ENCODE peak calls at places on chromosomes 4 and X, in seven cellular contexts. One of them, this sample, is unnamed.

GRCh38 chrX:27057883-27058282 is 405.3 kb downstream of the PPP4R3C start:
- DNase-seq in HepG2: no peak
- DNase-seq in K562: no peak
- DNase-seq in HCT116: no peak
- DNase-seq in SK-N-SH: no peak
- DNase-seq in GM23338: peak
- DNase-seq in A549: no peak
- DNase-seq in this sample: no peak

GRCh38 chrX:25531096-25531495 is 515.3 kb upstream of the ARX start:
- DNase-seq in A549: no peak
- DNase-seq in HCT116: no peak
- DNase-seq in K562: no peak
- DNase-seq in HepG2: no peak
- DNase-seq in SK-N-SH: no peak
- DNase-seq in GM23338: no peak
- DNase-seq in this sample: no peak

GRCh38 chrX:13994104-13994503 is 35.6 kb downstream of the GEMIN8 start:
- DNase-seq in GM23338: no peak
- DNase-seq in HepG2: no peak
- DNase-seq in K562: no peak
- DNase-seq in A549: no peak
- DNase-seq in HCT116: no peak
- DNase-seq in SK-N-SH: no peak
- DNase-seq in this sample: no peak

GRCh38 chr4:138175337-138175794 is 66.8 kb downstream of the SLC7A11 start:
- DNase-seq in A549: no peak
- DNase-seq in K562: no peak
- DNase-seq in HCT116: no peak
- DNase-seq in GM23338: no peak
- DNase-seq in SK-N-SH: no peak
- DNase-seq in HepG2: no peak
- DNase-seq in this sample: no peak

GRCh38 chr4:95197353-95197752 is 351.4 kb downstream of the UNC5C start:
- DNase-seq in K562: no peak
- DNase-seq in HCT116: no peak
- DNase-seq in GM23338: no peak
- DNase-seq in A549: no peak
- DNase-seq in HepG2: no peak
- DNase-seq in SK-N-SH: no peak
- DNase-seq in this sample: no peak

GRCh38 chrX:133639726-133640125 is 224.4 kb upstream of the GPC4 start:
- DNase-seq in HCT116: no peak
- DNase-seq in SK-N-SH: no peak
- DNase-seq in K562: no peak
- DNase-seq in HepG2: no peak
- DNase-seq in A549: no peak
- DNase-seq in GM23338: peak
- DNase-seq in this sample: no peak

GRCh38 chrX:20711366-20711765 is 444.7 kb upstream of the RPS6KA3 start:
- DNase-seq in A549: no peak
- DNase-seq in HepG2: no peak
- DNase-seq in HCT116: no peak
- DNase-seq in GM23338: no peak
- DNase-seq in SK-N-SH: no peak
- DNase-seq in K562: no peak
- DNase-seq in this sample: no peak

GRCh38 chr4:56148428-56148827 is 199.7 kb downstream of the CEP135 start:
- DNase-seq in HepG2: no peak
- DNase-seq in SK-N-SH: no peak
- DNase-seq in A549: no peak
- DNase-seq in GM23338: no peak
- DNase-seq in HCT116: no peak
- DNase-seq in K562: no peak
- DNase-seq in this sample: no peak

GRCh38 chr4:78684196-78685079 is 91.7 kb upstream of the BMP2K start:
- DNase-seq in K562: no peak
- DNase-seq in A549: no peak
- DNase-seq in HCT116: no peak
- DNase-seq in GM23338: no peak
- DNase-seq in SK-N-SH: no peak
- DNase-seq in HepG2: no peak
- DNase-seq in this sample: no peak

GRCh38 chrX:94454606-94455005 is 780.6 kb downstream of the FAM133A start:
- DNase-seq in HCT116: no peak
- DNase-seq in HepG2: no peak
- DNase-seq in K562: no peak
- DNase-seq in GM23338: peak
- DNase-seq in SK-N-SH: no peak
- DNase-seq in A549: no peak
- DNase-seq in this sample: no peak

GRCh38 chr4:100894339-100894870 is 376.6 kb upstream of the EMCN start:
- DNase-seq in HepG2: no peak
- DNase-seq in SK-N-SH: no peak
- DNase-seq in GM23338: no peak
- DNase-seq in HCT116: no peak
- DNase-seq in A549: no peak
- DNase-seq in K562: no peak
- DNase-seq in this sample: no peak

GRCh38 chr4:153488006-153488718 is 22.0 kb downstream of the TMEM131L start:
- DNase-seq in K562: no peak
- DNase-seq in A549: no peak
- DNase-seq in HCT116: no peak
- DNase-seq in HepG2: no peak
- DNase-seq in GM23338: no peak
- DNase-seq in SK-N-SH: no peak
- DNase-seq in this sample: no peak

GRCh38 chr4:153242848-153243324 is 38.6 kb downstream of the TRIM2 start:
- DNase-seq in HCT116: no peak
- DNase-seq in K562: no peak
- DNase-seq in HepG2: no peak
- DNase-seq in GM23338: no peak
- DNase-seq in A549: no peak
- DNase-seq in SK-N-SH: no peak
- DNase-seq in this sample: no peak

GRCh38 chrX:152959626-152960025 is 34.3 kb downstream of the PNMA5 start:
- DNase-seq in GM23338: no peak
- DNase-seq in SK-N-SH: no peak
- DNase-seq in HCT116: no peak
- DNase-seq in HepG2: no peak
- DNase-seq in A549: no peak
- DNase-seq in K562: no peak
- DNase-seq in this sample: no peak

GRCh38 chr4:99324978-99325377 is 3.8 kb upstream of the ADH1B start:
- DNase-seq in HepG2: no peak
- DNase-seq in HCT116: no peak
- DNase-seq in A549: no peak
- DNase-seq in SK-N-SH: no peak
- DNase-seq in K562: no peak
- DNase-seq in GM23338: peak
- DNase-seq in this sample: no peak

GRCh38 chr4:152095701-152096070 is 334.9 kb upstream of the GATB start:
- DNase-seq in K562: no peak
- DNase-seq in GM23338: no peak
- DNase-seq in HCT116: no peak
- DNase-seq in SK-N-SH: no peak
- DNase-seq in HepG2: no peak
- DNase-seq in A549: no peak
- DNase-seq in this sample: no peak

DNA sequence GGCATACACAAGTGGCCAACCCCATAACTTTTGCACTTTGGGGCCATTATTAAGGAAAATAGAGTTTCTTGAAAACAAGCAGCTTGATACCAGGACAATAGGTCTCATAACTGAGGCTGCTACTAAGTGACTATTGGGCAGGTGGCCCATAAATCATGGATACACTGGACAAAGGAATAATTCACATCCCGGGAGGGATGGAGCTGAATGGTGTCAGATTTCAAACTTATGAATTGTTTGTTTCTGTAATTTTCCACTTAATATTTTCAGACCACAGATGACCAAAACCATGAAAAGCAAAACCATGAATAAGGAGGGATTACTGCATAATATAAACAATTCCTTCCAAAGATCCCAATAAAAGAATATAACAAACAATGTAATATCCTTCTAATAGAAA is 114.4 kb downstream of the WDFY3 start:
- DNase-seq in SK-N-SH: no peak
- DNase-seq in GM23338: no peak
- DNase-seq in HepG2: no peak
- DNase-seq in A549: no peak
- DNase-seq in HCT116: peak
- DNase-seq in K562: no peak
- DNase-seq in this sample: no peak
- TF ChIP-seq REST in SK-N-SH: no peak
- TF ChIP-seq REST in GM23338: no peak
- TF ChIP-seq REST in HepG2: no peak
- TF ChIP-seq REST in A549: no peak
- TF ChIP-seq REST in HCT116: no peak
- TF ChIP-seq REST in K562: no peak
- TF ChIP-seq REST in this sample: no peak

GRCh38 chrX:47482512-47483309 is at the start of gene ZNF41:
- DNase-seq in A549: peak
- DNase-seq in HCT116: peak
- DNase-seq in HepG2: peak
- DNase-seq in K562: peak
- DNase-seq in GM23338: peak
- DNase-seq in SK-N-SH: peak
- DNase-seq in this sample: peak

GRCh38 chrX:47482065-47482511 is 934 bp downstream of the ZNF41 start:
- DNase-seq in HepG2: no peak
- DNase-seq in GM23338: no peak
- DNase-seq in A549: no peak
- DNase-seq in HCT116: no peak
- DNase-seq in SK-N-SH: peak
- DNase-seq in K562: peak
- DNase-seq in this sample: no peak

GRCh38 chrX:47483310-47484268 is 567 bp upstream of the ZNF41 start:
- DNase-seq in HCT116: no peak
- DNase-seq in GM23338: peak
- DNase-seq in K562: peak
- DNase-seq in A549: no peak
- DNase-seq in SK-N-SH: peak
- DNase-seq in HepG2: peak
- DNase-seq in this sample: no peak

GRCh38 chrX:47484885-47485284 is 1.9 kb upstream of the ZNF41 start:
- DNase-seq in GM23338: no peak
- DNase-seq in SK-N-SH: no peak
- DNase-seq in HepG2: no peak
- DNase-seq in K562: no peak
- DNase-seq in HCT116: no peak
- DNase-seq in A549: no peak
- DNase-seq in this sample: no peak

DNA sequence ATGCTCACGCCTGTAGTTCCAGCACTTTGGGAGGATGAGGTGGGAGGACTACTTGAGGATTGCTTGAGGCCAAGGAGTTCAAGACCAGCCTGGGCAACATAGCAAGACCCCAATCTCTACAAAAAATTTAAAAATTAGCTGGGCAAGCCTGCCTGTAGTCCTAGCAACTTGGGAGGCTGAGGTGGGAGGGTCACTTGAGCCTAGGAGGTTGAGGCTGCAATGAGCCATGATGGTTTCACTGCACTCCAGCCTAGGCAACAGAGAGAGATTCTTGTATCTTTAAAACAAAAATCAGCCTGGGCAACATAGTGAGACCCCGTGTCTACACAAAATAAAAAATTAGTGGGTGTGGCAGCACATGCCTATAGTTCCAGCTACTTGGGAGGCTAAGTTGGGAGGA is 1.9 kb downstream of the ZNF41 start:
- DNase-seq in SK-N-SH: no peak
- DNase-seq in HCT116: no peak
- DNase-seq in K562: no peak
- DNase-seq in A549: no peak
- DNase-seq in GM23338: no peak
- DNase-seq in HepG2: no peak
- DNase-seq in this sample: no peak
- H3K4me3 ChIP-seq in SK-N-SH: no peak
- H3K4me3 ChIP-seq in HCT116: no peak
- H3K4me3 ChIP-seq in K562: no peak
- H3K4me3 ChIP-seq in A549: no peak
- H3K4me3 ChIP-seq in GM23338: no peak
- H3K4me3 ChIP-seq in HepG2: no peak
- H3K4me3 ChIP-seq in this sample: no peak

DNA sequence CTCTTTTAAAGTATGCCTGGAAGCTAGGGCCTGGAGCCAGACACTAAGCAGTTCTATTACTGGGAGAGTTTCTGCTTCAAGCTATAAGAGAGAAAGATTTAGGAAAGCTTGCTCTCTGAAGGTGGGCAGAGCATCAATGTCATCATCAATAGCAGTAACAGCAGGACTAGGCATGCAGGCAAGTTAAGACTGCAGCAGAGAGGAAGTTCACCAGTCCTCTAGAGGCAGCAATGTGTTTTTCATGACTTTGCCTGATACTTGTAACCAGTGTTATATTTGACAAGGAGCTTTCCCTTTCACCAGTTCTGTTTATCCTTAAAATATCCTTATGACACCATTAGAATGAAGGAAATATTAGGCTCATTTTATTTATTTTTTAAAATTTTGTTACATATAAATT is 237.9 kb downstream of the KCTD8 start:
- DNase-seq in HCT116: no peak
- DNase-seq in K562: no peak
- DNase-seq in GM23338: peak
- DNase-seq in A549: no peak
- DNase-seq in SK-N-SH: no peak
- DNase-seq in HepG2: no peak
- DNase-seq in this sample: no peak
- TF ChIP-seq REST in HCT116: no peak
- TF ChIP-seq REST in K562: no peak
- TF ChIP-seq REST in GM23338: no peak
- TF ChIP-seq REST in A549: no peak
- TF ChIP-seq REST in SK-N-SH: no peak
- TF ChIP-seq REST in HepG2: no peak
- TF ChIP-seq REST in this sample: no peak

DNA sequence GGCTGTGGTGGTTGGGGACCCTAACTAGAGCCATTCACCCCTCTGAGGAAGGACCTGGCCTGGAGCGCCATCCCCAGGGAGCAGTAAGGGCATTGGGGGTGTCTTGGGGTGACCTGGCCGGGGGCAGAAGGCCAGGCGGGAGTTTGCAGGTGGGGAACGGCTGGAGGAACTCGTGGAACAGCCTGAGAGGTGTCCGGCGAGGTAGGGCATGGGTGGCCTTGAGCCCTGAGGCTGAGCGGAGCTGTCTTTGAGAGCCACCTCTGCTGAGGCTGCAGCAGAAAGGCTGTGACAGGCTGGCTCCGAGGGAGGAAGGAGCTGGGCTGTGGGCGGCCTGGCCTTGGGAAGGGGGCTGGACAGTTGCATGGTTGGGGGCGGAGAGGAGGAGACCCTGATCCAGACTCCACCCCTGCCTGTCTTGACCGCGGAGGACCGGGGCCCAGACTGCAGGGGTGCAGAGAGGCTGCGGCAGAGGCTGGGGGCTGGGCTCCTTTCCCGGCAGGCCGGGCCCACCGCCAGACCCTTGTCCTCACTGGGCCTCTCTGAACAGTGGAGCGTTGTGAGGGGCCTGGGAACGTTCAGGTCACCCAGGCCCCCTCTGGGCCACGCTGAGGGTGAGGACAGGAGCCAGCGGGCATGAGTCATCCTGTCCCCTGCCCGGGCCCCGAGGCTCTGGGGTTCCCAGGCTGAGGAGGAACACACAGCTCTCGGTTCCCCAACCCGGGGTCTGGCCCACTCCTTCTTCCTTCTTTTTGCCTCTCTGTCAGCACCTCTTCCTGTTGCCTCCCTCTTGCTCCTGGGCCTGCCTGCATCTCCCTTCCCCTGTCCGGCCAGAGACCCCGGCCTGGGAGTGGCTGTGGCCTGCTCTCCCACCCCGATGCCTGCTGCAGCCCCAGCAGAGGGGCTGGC is 8.1 kb downstream of the SH3BP2 start:
- DNase-seq in GM23338: peak
- DNase-seq in SK-N-SH: peak
- DNase-seq in HepG2: peak
- DNase-seq in A549: no peak
- DNase-seq in K562: peak
- DNase-seq in HCT116: no peak
- DNase-seq in this sample: peak
- H3K4me3 ChIP-seq in GM23338: no peak
- H3K4me3 ChIP-seq in SK-N-SH: no peak
- H3K4me3 ChIP-seq in HepG2: peak
- H3K4me3 ChIP-seq in A549: no peak
- H3K4me3 ChIP-seq in K562: no peak
- H3K4me3 ChIP-seq in HCT116: no peak
- H3K4me3 ChIP-seq in this sample: peak